ENCODE peak calls at places on chromosome 2, in five cellular contexts. One of them, this sample, is unnamed.

GRCh38 chr2:115165529-115166109 is 723.2 kb downstream of the DPP10 start:
- DNase-seq in K562: no peak
- DNase-seq in SK-N-SH: peak; percentile 34
- DNase-seq in A549: peak; percentile 36
- DNase-seq in GM12878: no peak
- DNase-seq in this sample: peak; percentile 12

GRCh38 chr2:107553534-107553933 is 273.2 kb upstream of the RGPD4 start:
- DNase-seq in K562: no peak
- DNase-seq in SK-N-SH: no peak
- DNase-seq in A549: peak; percentile 21
- DNase-seq in GM12878: no peak
- DNase-seq in this sample: no peak

GRCh38 chr2:7437716-7438648 is 520.8 kb downstream of the RNF144A start:
- DNase-seq in K562: no peak
- DNase-seq in SK-N-SH: no peak
- DNase-seq in A549: no peak
- DNase-seq in GM12878: peak; percentile 41
- DNase-seq in this sample: no peak

GRCh38 chr2:217179854-217180253 is 320.0 kb upstream of the TNP1 start:
- DNase-seq in K562: no peak
- DNase-seq in SK-N-SH: no peak
- DNase-seq in A549: no peak
- DNase-seq in GM12878: no peak
- DNase-seq in this sample: no peak

GRCh38 chr2:226325541-226325940 is 474.1 kb downstream of the IRS1 start:
- DNase-seq in K562: no peak
- DNase-seq in SK-N-SH: no peak
- DNase-seq in A549: no peak
- DNase-seq in GM12878: no peak
- DNase-seq in this sample: no peak

GRCh38 chr2:203852760-203853159 is 14.8 kb upstream of the CTLA4 start:
- DNase-seq in K562: no peak
- DNase-seq in SK-N-SH: no peak
- DNase-seq in A549: no peak
- DNase-seq in GM12878: no peak
- DNase-seq in this sample: no peak

GRCh38 chr2:101827246-101827645 is 129.7 kb downstream of the MAP4K4 start:
- DNase-seq in K562: no peak
- DNase-seq in SK-N-SH: no peak
- DNase-seq in A549: peak; percentile 45
- DNase-seq in GM12878: no peak
- DNase-seq in this sample: peak; percentile 96

GRCh38 chr2:43139996-43140621 is 86.3 kb downstream of the ZFP36L2 start:
- DNase-seq in K562: no peak
- DNase-seq in SK-N-SH: peak; percentile 75
- DNase-seq in A549: no peak
- DNase-seq in GM12878: no peak
- DNase-seq in this sample: no peak

GRCh38 chr2:148590613-148591012 is 53.9 kb upstream of the EPC2 start:
- DNase-seq in K562: no peak
- DNase-seq in SK-N-SH: no peak
- DNase-seq in A549: no peak
- DNase-seq in GM12878: no peak
- DNase-seq in this sample: no peak

GRCh38 chr2:238462782-238463396 is 36.2 kb downstream of the ASB1 start:
- DNase-seq in K562: peak; percentile 48
- DNase-seq in SK-N-SH: peak; percentile 69
- DNase-seq in A549: peak; percentile 64
- DNase-seq in GM12878: peak; percentile 13
- DNase-seq in this sample: peak; percentile 58

GRCh38 chr2:98329549-98329948 is 16.7 kb upstream of the CNGA3 start:
- DNase-seq in K562: no peak
- DNase-seq in SK-N-SH: no peak
- DNase-seq in A549: no peak
- DNase-seq in GM12878: no peak
- DNase-seq in this sample: no peak

GRCh38 chr2:27282892-27283291 is 663 bp downstream of the TRIM54 start:
- DNase-seq in K562: no peak
- DNase-seq in SK-N-SH: no peak
- DNase-seq in A549: peak; percentile 31
- DNase-seq in GM12878: no peak
- DNase-seq in this sample: no peak

GRCh38 chr2:100610381-100610831 is 47.6 kb downstream of the PDCL3 start:
- DNase-seq in K562: peak; percentile 58
- DNase-seq in SK-N-SH: peak; percentile 80
- DNase-seq in A549: peak; percentile 70
- DNase-seq in GM12878: no peak
- DNase-seq in this sample: peak; percentile 49

DNA sequence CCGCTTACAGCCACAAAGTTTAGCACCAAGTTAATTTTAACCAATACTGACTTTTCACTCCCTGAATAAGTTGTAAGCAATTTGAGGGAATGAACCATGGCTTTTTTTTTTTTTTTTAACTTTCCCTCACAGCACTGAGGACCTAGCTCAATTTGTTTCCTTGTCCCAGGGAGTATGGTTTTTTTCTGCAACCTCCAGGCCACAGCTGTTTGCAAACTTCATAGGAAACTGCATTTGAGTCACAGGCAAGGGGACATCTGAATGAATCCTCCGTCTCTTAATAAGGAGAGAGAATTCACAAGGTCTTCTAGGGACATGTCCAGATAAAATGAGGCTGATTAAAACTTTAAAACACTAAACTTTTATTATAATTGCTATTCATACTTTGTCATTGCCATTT is 181.5 kb downstream of the GFPT1 start:
- DNase-seq in K562: no peak
- DNase-seq in SK-N-SH: no peak
- DNase-seq in A549: no peak
- DNase-seq in GM12878: no peak
- DNase-seq in this sample: no peak
- TF ChIP-seq RCOR1 in K562: no peak
- TF ChIP-seq RCOR1 in SK-N-SH: no peak
- TF ChIP-seq RCOR1 in A549: no peak
- TF ChIP-seq RCOR1 in GM12878: no peak
- TF ChIP-seq RCOR1 in this sample: no peak

GRCh38 chr2:80068068-80068467 is 236.5 kb downstream of the LRRTM1 start:
- DNase-seq in K562: no peak
- DNase-seq in SK-N-SH: no peak
- DNase-seq in A549: no peak
- DNase-seq in GM12878: no peak
- DNase-seq in this sample: no peak
- TF ChIP-seq RCOR1 in K562: no peak
- TF ChIP-seq RCOR1 in SK-N-SH: no peak
- TF ChIP-seq RCOR1 in A549: no peak
- TF ChIP-seq RCOR1 in GM12878: no peak
- TF ChIP-seq RCOR1 in this sample: no peak

GRCh38 chr2:44834656-44835055 is 106.8 kb upstream of the SIX3 start:
- DNase-seq in K562: no peak
- DNase-seq in SK-N-SH: no peak
- DNase-seq in A549: no peak
- DNase-seq in GM12878: no peak
- DNase-seq in this sample: no peak
- TF ChIP-seq RCOR1 in K562: no peak
- TF ChIP-seq RCOR1 in SK-N-SH: no peak
- TF ChIP-seq RCOR1 in A549: no peak
- TF ChIP-seq RCOR1 in GM12878: no peak
- TF ChIP-seq RCOR1 in this sample: no peak

DNA sequence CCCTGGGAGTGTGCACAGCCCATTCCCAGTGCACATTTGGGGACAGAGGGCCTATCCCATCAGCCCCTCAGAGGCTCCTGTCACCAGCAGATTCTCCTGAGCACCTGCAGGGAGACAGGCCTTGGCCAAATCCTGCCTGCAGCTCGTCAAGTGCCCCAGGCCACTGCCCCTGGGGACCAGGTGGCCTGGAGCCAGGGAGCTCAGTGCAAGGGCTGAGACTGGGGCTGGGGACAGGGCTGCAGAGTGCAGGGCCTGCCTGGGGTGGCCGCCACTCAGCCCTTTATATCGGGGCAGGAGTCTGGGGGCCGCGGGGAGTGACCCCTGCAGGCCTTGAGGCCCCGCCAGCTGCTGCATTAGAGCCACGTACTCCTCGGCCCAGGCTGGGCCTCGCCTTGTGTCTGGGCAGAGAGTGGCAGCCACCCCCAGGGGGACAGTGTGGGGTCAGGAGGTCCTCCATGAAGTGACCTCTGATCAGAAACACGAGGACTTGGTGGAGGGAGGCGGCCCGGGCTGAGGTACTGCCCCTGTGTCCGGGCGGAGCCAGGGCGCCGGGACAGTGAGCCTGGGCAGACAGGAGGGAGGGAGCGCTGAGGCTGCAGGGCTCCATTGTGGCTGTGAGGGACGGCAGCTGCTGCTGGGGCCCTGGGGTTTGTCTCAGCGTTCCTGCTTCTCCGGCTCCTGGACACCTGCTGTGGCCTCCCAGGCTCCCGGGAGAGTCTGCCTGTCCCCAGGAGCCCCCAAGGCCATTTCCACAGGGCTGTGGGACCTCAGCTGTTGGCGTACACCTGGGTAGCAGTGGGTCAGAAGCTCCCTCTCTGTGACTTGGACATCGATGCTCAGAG is 24.2 kb downstream of the GPC1 start:
- DNase-seq in K562: no peak
- DNase-seq in SK-N-SH: no peak
- DNase-seq in A549: no peak
- DNase-seq in GM12878: no peak
- DNase-seq in this sample: no peak
- TF ChIP-seq RCOR1 in K562: no peak
- TF ChIP-seq RCOR1 in SK-N-SH: no peak
- TF ChIP-seq RCOR1 in A549: no peak
- TF ChIP-seq RCOR1 in GM12878: no peak
- TF ChIP-seq RCOR1 in this sample: no peak

DNA sequence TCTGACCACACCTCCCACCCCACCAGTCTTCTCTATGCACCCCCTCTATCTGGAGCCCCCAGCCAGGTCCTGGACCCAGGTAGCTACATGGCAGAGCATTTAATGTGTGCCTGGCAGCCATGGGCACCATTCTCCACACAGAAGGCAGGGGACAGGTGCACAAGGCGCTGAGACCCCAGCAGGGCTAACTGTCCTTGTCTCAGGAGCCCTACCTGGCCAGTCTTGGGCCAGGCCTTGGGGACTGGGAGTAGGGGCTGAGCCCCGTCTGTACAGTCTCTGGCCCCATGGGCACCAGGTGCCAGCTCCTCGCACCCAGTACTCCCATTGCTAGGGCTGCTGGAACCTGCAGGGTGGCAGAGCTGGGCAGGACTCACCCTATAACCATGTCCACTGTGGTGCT is 2.9 kb downstream of the GNLY start:
- DNase-seq in K562: no peak
- DNase-seq in SK-N-SH: no peak
- DNase-seq in A549: no peak
- DNase-seq in GM12878: no peak
- DNase-seq in this sample: no peak
- TF ChIP-seq RCOR1 in K562: no peak
- TF ChIP-seq RCOR1 in SK-N-SH: no peak
- TF ChIP-seq RCOR1 in A549: no peak
- TF ChIP-seq RCOR1 in GM12878: no peak
- TF ChIP-seq RCOR1 in this sample: no peak